ENCODE peak calls at places on chromosomes 3 and 15, in four cellular contexts. F is activated CD4-positive, alpha-beta T cell treated with anti-CD3 and anti-CD28 coated beads for 36 hours; S is heart left ventricle; N is HEK293T. W is an unnamed sample.
A peak's percentile ranks its signal among the peaks of the same experiment; 100 is the strongest.

GRCh38 chr15:63155486-63155885 is 1.8 kb downstream of the RPS27L start:
- DNase-seq in F (no peak), S (no peak), N (no peak), W (no peak)

GRCh38 chr3:49906004-49906860 is 2.6 kb upstream of the MST1R start:
- DNase-seq in F (peak; percentile 77), S (no peak), N (peak; percentile 56), W (peak; percentile 77)

GRCh38 chr3:27357665-27358258 is 11.4 kb downstream of the NEK10 start:
- DNase-seq in F (peak; percentile 77), S (no peak), N (peak; percentile 61), W (peak; percentile 55)

GRCh38 chr3:174756200-174756829 is 102.8 kb upstream of the NAALADL2 start:
- DNase-seq in F (no peak), S (no peak), N (no peak), W (no peak)

GRCh38 chr3:138409171-138409570 is 25.2 kb upstream of the ESYT3 start:
- DNase-seq in F (no peak), S (no peak), N (no peak), W (no peak)

GRCh38 chr15:64731012-64731806 is 44.2 kb downstream of the RBPMS2 start:
- DNase-seq in F (peak; percentile 93), S (peak; percentile 89), N (peak; percentile 68), W (peak; percentile 71)

GRCh38 chr15:65287515-65287845 is 797 bp upstream of the PARP16 start:
- DNase-seq in F (no peak), S (no peak), N (no peak), W (no peak)

GRCh38 chr3:195906865-195907729 is 1.3 kb downstream of the TNK2 start:
- DNase-seq in F (peak; percentile 84), S (no peak), N (no peak), W (no peak)

GRCh38 chr3:104933981-104934380 is 432.7 kb upstream of the ALCAM start:
- DNase-seq in F (no peak), S (no peak), N (no peak), W (no peak)

GRCh38 chr3:127717357-127718243 is 44.8 kb downstream of the ABTB1 start:
- DNase-seq in F (no peak), S (no peak), N (no peak), W (no peak)

GRCh38 chr3:8457039-8457438 is 44.6 kb upstream of the LMCD1 start:
- DNase-seq in F (no peak), S (no peak), N (no peak), W (no peak)

GRCh38 chr15:80823995-80824394 is 44.8 kb downstream of the CEMIP start:
- DNase-seq in F (no peak), S (no peak), N (no peak), W (no peak)

GRCh38 chr3:59245879-59246501 is 196.2 kb upstream of the CFAP20DC start:
- DNase-seq in F (no peak), S (no peak), N (no peak), W (no peak)

GRCh38 chr15:31032959-31033358 is 41.5 kb upstream of the MTMR10 start:
- DNase-seq in F (no peak), S (no peak), N (no peak), W (no peak)

GRCh38 chr3:52891615-52892081 is 5.7 kb downstream of the STIMATE start:
- DNase-seq in F (no peak), S (no peak), N (no peak), W (no peak)

GRCh38 chr3:37474936-37475335 is 300.6 kb upstream of the LRRFIP2 start:
- DNase-seq in F (no peak), S (no peak), N (no peak), W (no peak)

GRCh38 chr15:51625236-51625635 is 2.7 kb upstream of the DMXL2 start:
- DNase-seq in F (no peak), S (no peak), N (no peak), W (no peak)

GRCh38 chr15:36936652-36937051 is 163.7 kb downstream of the MEIS2 start:
- DNase-seq in F (no peak), S (no peak), N (no peak), W (no peak)

GRCh38 chr3:101381809-101382208 is 61.4 kb upstream of the IMPG2 start:
- DNase-seq in F (no peak), S (no peak), N (peak; percentile 47), W (peak; percentile 25)

GRCh38 chr3:6264906-6265305 is 596.0 kb upstream of the GRM7 start:
- DNase-seq in F (no peak), S (no peak), N (no peak), W (no peak)

GRCh38 chr15:40313531-40314398 is 6.0 kb upstream of the PLCB2 start:
- DNase-seq in F (peak; percentile 64), S (peak; percentile 65), N (no peak), W (no peak)

GRCh38 chr15:61701455-61701854 is 358.8 kb downstream of the VPS13C start:
- DNase-seq in F (no peak), S (no peak), N (no peak), W (no peak)

GRCh38 chr3:8822141-8822540 is 52.7 kb upstream of the OXTR start:
- DNase-seq in F (no peak), S (no peak), N (no peak), W (no peak)

GRCh38 chr3:108218811-108219210 is 3.4 kb downstream of the IFT57 start:
- DNase-seq in F (no peak), S (no peak), N (no peak), W (no peak)

GRCh38 chr3:30476373-30477082 is 129.9 kb upstream of the TGFBR2 start:
- DNase-seq in F (no peak), S (no peak), N (no peak), W (no peak)

GRCh38 chr3:138768126-138768525 is 66.6 kb downstream of the PIK3CB start:
- DNase-seq in F (peak; percentile 29), S (no peak), N (no peak), W (no peak)

GRCh38 chr15:39638041-39638440 is 57.2 kb downstream of the THBS1 start:
- DNase-seq in F (no peak), S (no peak), N (no peak), W (no peak)